ENCODE peak calls at places on chromosomes 3 and 15, in four cellular contexts. One of them, this sample, is unnamed.

GRCh38 chr3:34782876-34783275 is 856.4 kb upstream of the ARPP21 start:
- DNase-seq in HepG2: no peak
- DNase-seq in K562: no peak
- DNase-seq in HEK293T: no peak
- DNase-seq in this sample: no peak

GRCh38 chr15:79970921-79971434 is at the start of gene BCL2A1:
- DNase-seq in HepG2: no peak
- DNase-seq in K562: no peak
- DNase-seq in HEK293T: no peak
- DNase-seq in this sample: no peak

GRCh38 chr3:18445421-18446066 is 20.4 kb upstream of the SATB1 start:
- DNase-seq in HEK293T: no peak
- DNase-seq in HepG2: no peak
- DNase-seq in K562: no peak
- DNase-seq in this sample: no peak

GRCh38 chr3:130316164-130316563 is 29.3 kb upstream of the COL6A5 start:
- DNase-seq in HEK293T: no peak
- DNase-seq in K562: no peak
- DNase-seq in HepG2: no peak
- DNase-seq in this sample: no peak

GRCh38 chr3:100040846-100041245 is 73.5 kb downstream of the FILIP1L start:
- DNase-seq in HEK293T: no peak
- DNase-seq in K562: no peak
- DNase-seq in HepG2: no peak
- DNase-seq in this sample: no peak

GRCh38 chr15:42750306-42750705 is 13.4 kb upstream of the CDAN1 start:
- DNase-seq in K562: no peak
- DNase-seq in HepG2: no peak
- DNase-seq in HEK293T: no peak
- DNase-seq in this sample: no peak

GRCh38 chr3:188197388-188197847 is 43.5 kb downstream of the LPP start:
- DNase-seq in K562: no peak
- DNase-seq in HepG2: no peak
- DNase-seq in HEK293T: no peak
- DNase-seq in this sample: no peak

GRCh38 chr3:141482250-141482937 is 4.4 kb upstream of the RASA2 start:
- DNase-seq in HEK293T: no peak
- DNase-seq in HepG2: peak; percentile 90
- DNase-seq in K562: no peak
- DNase-seq in this sample: no peak

GRCh38 chr15:73940061-73940981 is 14.1 kb downstream of the LOXL1 start:
- DNase-seq in HEK293T: no peak
- DNase-seq in K562: no peak
- DNase-seq in HepG2: no peak
- DNase-seq in this sample: no peak

GRCh38 chr15:48966595-48967301 is 3.0 kb upstream of the SHC4 start:
- DNase-seq in HEK293T: no peak
- DNase-seq in HepG2: no peak
- DNase-seq in K562: no peak
- DNase-seq in this sample: no peak

GRCh38 chr15:52257734-52258062 is 37.9 kb downstream of the MYO5C start:
- DNase-seq in K562: no peak
- DNase-seq in HepG2: no peak
- DNase-seq in HEK293T: peak; percentile 17
- DNase-seq in this sample: no peak

GRCh38 chr15:70339551-70340517 is 242.1 kb upstream of the TLE3 start:
- DNase-seq in HEK293T: no peak
- DNase-seq in K562: no peak
- DNase-seq in HepG2: no peak
- DNase-seq in this sample: no peak

GRCh38 chr3:63228677-63229076 is 49.4 kb upstream of the SYNPR start:
- DNase-seq in HepG2: peak; percentile 16
- DNase-seq in K562: peak; percentile 25
- DNase-seq in HEK293T: peak; percentile 43
- DNase-seq in this sample: peak; percentile 29

GRCh38 chr15:77974098-77974414 is 103.5 kb downstream of the TBC1D2B start:
- DNase-seq in HepG2: no peak
- DNase-seq in HEK293T: no peak
- DNase-seq in K562: no peak
- DNase-seq in this sample: no peak

GRCh38 chr3:23992051-23992628 is 47.1 kb downstream of the NR1D2 start:
- DNase-seq in HEK293T: no peak
- DNase-seq in HepG2: no peak
- DNase-seq in K562: no peak
- DNase-seq in this sample: no peak

GRCh38 chr3:49017646-49017977 is 768 bp downstream of the DALRD3 start:
- DNase-seq in HepG2: no peak
- DNase-seq in K562: no peak
- DNase-seq in HEK293T: no peak
- DNase-seq in this sample: no peak

GRCh38 chr15:63532307-63532744 is 27.9 kb downstream of the USP3 start:
- DNase-seq in HEK293T: no peak
- DNase-seq in HepG2: no peak
- DNase-seq in K562: no peak
- DNase-seq in this sample: no peak

GRCh38 chr15:94119215-94119815 is 112.0 kb upstream of the MCTP2 start:
- DNase-seq in K562: no peak
- DNase-seq in HepG2: no peak
- DNase-seq in HEK293T: peak; percentile 18
- DNase-seq in this sample: peak; percentile 16

GRCh38 chr3:154217663-154218062 is 96.5 kb downstream of the ARHGEF26 start:
- DNase-seq in HepG2: no peak
- DNase-seq in K562: no peak
- DNase-seq in HEK293T: no peak
- DNase-seq in this sample: no peak

GRCh38 chr3:13210221-13210975 is 137.2 kb upstream of the IQSEC1 start:
- DNase-seq in HEK293T: no peak
- DNase-seq in K562: no peak
- DNase-seq in HepG2: no peak
- DNase-seq in this sample: no peak

GRCh38 chr3:45100998-45101407 is 45.2 kb downstream of the CDCP1 start:
- DNase-seq in HEK293T: no peak
- DNase-seq in HepG2: no peak
- DNase-seq in K562: no peak
- DNase-seq in this sample: no peak

GRCh38 chr3:71512000-71512399 is 71.5 kb downstream of the FOXP1 start:
- DNase-seq in HEK293T: no peak
- DNase-seq in K562: peak; percentile 12
- DNase-seq in HepG2: peak; percentile 10
- DNase-seq in this sample: peak; percentile 20

GRCh38 chr3:129664040-129664646 is 57.7 kb upstream of the PLXND1 start:
- DNase-seq in K562: no peak
- DNase-seq in HepG2: no peak
- DNase-seq in HEK293T: no peak
- DNase-seq in this sample: no peak

GRCh38 chr3:195226445-195226844 is 44.5 kb downstream of the XXYLT1 start:
- DNase-seq in HEK293T: no peak
- DNase-seq in K562: no peak
- DNase-seq in HepG2: no peak
- DNase-seq in this sample: no peak

GRCh38 chr15:57751177-57751800 is 44.8 kb downstream of the POLR2M start:
- DNase-seq in HepG2: peak; percentile 3
- DNase-seq in K562: no peak
- DNase-seq in HEK293T: peak; percentile 15
- DNase-seq in this sample: no peak

GRCh38 chr3:117893638-117894037 is 1141.0 kb downstream of the IGSF11 start:
- DNase-seq in HepG2: no peak
- DNase-seq in K562: no peak
- DNase-seq in HEK293T: no peak
- DNase-seq in this sample: no peak

GRCh38 chr15:101609742-101610627 is 42.2 kb downstream of the TM2D3 start:
- DNase-seq in HepG2: no peak
- DNase-seq in K562: no peak
- DNase-seq in HEK293T: peak; percentile 11
- DNase-seq in this sample: no peak

GRCh38 chr15:101610628-101611000 is 41.6 kb downstream of the TM2D3 start:
- DNase-seq in HEK293T: no peak
- DNase-seq in K562: no peak
- DNase-seq in HepG2: no peak
- DNase-seq in this sample: no peak

GRCh38 chr15:101604124-101604874 is 47.9 kb downstream of the TM2D3 start:
- DNase-seq in HEK293T: peak; percentile 14
- DNase-seq in K562: no peak
- DNase-seq in HepG2: no peak
- DNase-seq in this sample: no peak

GRCh38 chr15:101608182-101608581 is 44.0 kb downstream of the TM2D3 start:
- DNase-seq in HepG2: no peak
- DNase-seq in HEK293T: peak; percentile 27
- DNase-seq in K562: no peak
- DNase-seq in this sample: no peak

GRCh38 chr15:101607102-101607501 is 45.1 kb downstream of the TM2D3 start:
- DNase-seq in HEK293T: no peak
- DNase-seq in K562: no peak
- DNase-seq in HepG2: no peak
- DNase-seq in this sample: no peak
- TF ChIP-seq ELF4 in HEK293T: no peak
- TF ChIP-seq ELF4 in K562: no peak
- TF ChIP-seq ELF4 in HepG2: no peak
- TF ChIP-seq ELF4 in this sample: no peak

GRCh38 chr15:60535265-60535664 is 56.3 kb upstream of the ICE2 start:
- DNase-seq in HepG2: no peak
- DNase-seq in HEK293T: no peak
- DNase-seq in K562: no peak
- DNase-seq in this sample: no peak
- TF ChIP-seq ELF4 in HepG2: no peak
- TF ChIP-seq ELF4 in HEK293T: no peak
- TF ChIP-seq ELF4 in K562: no peak
- TF ChIP-seq ELF4 in this sample: no peak

GRCh38 chr3:37544869-37545352 is 316.8 kb upstream of the CTDSPL start:
- DNase-seq in K562: no peak
- DNase-seq in HepG2: no peak
- DNase-seq in HEK293T: no peak
- DNase-seq in this sample: no peak

GRCh38 chr3:37546876-37547275 is 314.8 kb upstream of the CTDSPL start:
- DNase-seq in K562: no peak
- DNase-seq in HEK293T: peak; percentile 58
- DNase-seq in HepG2: peak; percentile 7
- DNase-seq in this sample: no peak

GRCh38 chr3:37544105-37544504 is 317.6 kb upstream of the CTDSPL start:
- DNase-seq in K562: no peak
- DNase-seq in HepG2: no peak
- DNase-seq in HEK293T: no peak
- DNase-seq in this sample: no peak

GRCh38 chr3:37543692-37544091 is 318.0 kb upstream of the CTDSPL start:
- DNase-seq in HepG2: no peak
- DNase-seq in HEK293T: no peak
- DNase-seq in K562: no peak
- DNase-seq in this sample: no peak

GRCh38 chr3:37545479-37545878 is 316.2 kb upstream of the CTDSPL start:
- DNase-seq in HepG2: no peak
- DNase-seq in K562: peak; percentile 46
- DNase-seq in HEK293T: no peak
- DNase-seq in this sample: no peak
- TF ChIP-seq ELF4 in HepG2: no peak
- TF ChIP-seq ELF4 in K562: no peak
- TF ChIP-seq ELF4 in HEK293T: no peak
- TF ChIP-seq ELF4 in this sample: no peak

GRCh38 chr3:149299938-149300791 is 33.3 kb downstream of the TM4SF18 start:
- DNase-seq in K562: no peak
- DNase-seq in HEK293T: peak; percentile 55
- DNase-seq in HepG2: peak; percentile 94
- DNase-seq in this sample: no peak
- TF ChIP-seq ELF4 in K562: no peak
- TF ChIP-seq ELF4 in HEK293T: no peak
- TF ChIP-seq ELF4 in HepG2: no peak
- TF ChIP-seq ELF4 in this sample: no peak

GRCh38 chr15:44125879-44126278 is 69.2 kb downstream of the FRMD5 start:
- DNase-seq in HEK293T: no peak
- DNase-seq in K562: no peak
- DNase-seq in HepG2: no peak
- DNase-seq in this sample: no peak

GRCh38 chr15:44129911-44130310 is 65.2 kb downstream of the FRMD5 start:
- DNase-seq in HepG2: no peak
- DNase-seq in HEK293T: no peak
- DNase-seq in K562: no peak
- DNase-seq in this sample: no peak

GRCh38 chr15:44132057-44132456 is 63.0 kb downstream of the FRMD5 start:
- DNase-seq in K562: no peak
- DNase-seq in HepG2: no peak
- DNase-seq in HEK293T: no peak
- DNase-seq in this sample: no peak

GRCh38 chr15:44128443-44128842 is 66.6 kb downstream of the FRMD5 start:
- DNase-seq in HepG2: no peak
- DNase-seq in K562: no peak
- DNase-seq in HEK293T: no peak
- DNase-seq in this sample: no peak

GRCh38 chr15:44130778-44131177 is 64.3 kb downstream of the FRMD5 start:
- DNase-seq in HepG2: no peak
- DNase-seq in K562: no peak
- DNase-seq in HEK293T: no peak
- DNase-seq in this sample: no peak
- TF ChIP-seq ELF4 in HepG2: no peak
- TF ChIP-seq ELF4 in K562: no peak
- TF ChIP-seq ELF4 in HEK293T: no peak
- TF ChIP-seq ELF4 in this sample: no peak

GRCh38 chr3:108959017-108959416 is 5.3 kb upstream of the GUCA1C start:
- DNase-seq in K562: no peak
- DNase-seq in HEK293T: no peak
- DNase-seq in HepG2: no peak
- DNase-seq in this sample: no peak
- TF ChIP-seq ELF4 in K562: no peak
- TF ChIP-seq ELF4 in HEK293T: no peak
- TF ChIP-seq ELF4 in HepG2: no peak
- TF ChIP-seq ELF4 in this sample: no peak